ENCODE peak calls at places on chromosomes 12 and 14, in six cellular contexts. One of them, this sample, is unnamed.
A peak's percentile ranks its signal among the peaks of the same experiment; 100 is the strongest.

GRCh38 chr14:66514206-66514605 is 6.3 kb downstream of the GPHN start:
- DNase-seq in brain microvascular endothelial cell: no peak
- DNase-seq in effector CD8-positive, alpha-beta T cell: no peak
- DNase-seq in NAMALWA: no peak
- DNase-seq in activated gamma-delta T cell treated with Interleukin-2 at 50 U/mL for 16 hours: no peak
- DNase-seq in NCI-H187 treated with DMSO at 0.1 percent for 48 hours: no peak
- DNase-seq in this sample: no peak

GRCh38 chr14:79265366-79265765 is 945.9 kb downstream of the DIO2 start:
- DNase-seq in NCI-H187 treated with DMSO at 0.1 percent for 48 hours: no peak
- DNase-seq in activated gamma-delta T cell treated with Interleukin-2 at 50 U/mL for 16 hours: no peak
- DNase-seq in NAMALWA: no peak
- DNase-seq in effector CD8-positive, alpha-beta T cell: no peak
- DNase-seq in brain microvascular endothelial cell: peak; percentile 19
- DNase-seq in this sample: no peak

GRCh38 chr12:14841761-14842160 is 1.6 kb downstream of the ART4 start:
- DNase-seq in NAMALWA: no peak
- DNase-seq in NCI-H187 treated with DMSO at 0.1 percent for 48 hours: no peak
- DNase-seq in activated gamma-delta T cell treated with Interleukin-2 at 50 U/mL for 16 hours: no peak
- DNase-seq in effector CD8-positive, alpha-beta T cell: no peak
- DNase-seq in brain microvascular endothelial cell: peak; percentile 62
- DNase-seq in this sample: no peak

GRCh38 chr12:131620520-131620919 is 90.4 kb upstream of the SFSWAP start:
- DNase-seq in NCI-H187 treated with DMSO at 0.1 percent for 48 hours: no peak
- DNase-seq in effector CD8-positive, alpha-beta T cell: no peak
- DNase-seq in NAMALWA: peak; percentile 38
- DNase-seq in activated gamma-delta T cell treated with Interleukin-2 at 50 U/mL for 16 hours: no peak
- DNase-seq in brain microvascular endothelial cell: no peak
- DNase-seq in this sample: no peak

GRCh38 chr12:92987362-92987761 is 58.3 kb upstream of the EEA1 start:
- DNase-seq in brain microvascular endothelial cell: peak; percentile 56
- DNase-seq in NCI-H187 treated with DMSO at 0.1 percent for 48 hours: peak; percentile 35
- DNase-seq in effector CD8-positive, alpha-beta T cell: no peak
- DNase-seq in activated gamma-delta T cell treated with Interleukin-2 at 50 U/mL for 16 hours: peak; percentile 5
- DNase-seq in NAMALWA: peak; percentile 88
- DNase-seq in this sample: peak; percentile 69

GRCh38 chr14:72291908-72292688 is 359.9 kb downstream of the RGS6 start:
- DNase-seq in NAMALWA: peak; percentile 39
- DNase-seq in brain microvascular endothelial cell: peak; percentile 52
- DNase-seq in activated gamma-delta T cell treated with Interleukin-2 at 50 U/mL for 16 hours: no peak
- DNase-seq in effector CD8-positive, alpha-beta T cell: no peak
- DNase-seq in NCI-H187 treated with DMSO at 0.1 percent for 48 hours: no peak
- DNase-seq in this sample: peak; percentile 44

GRCh38 chr12:69502342-69503081 is 32.3 kb downstream of the FRS2 start:
- DNase-seq in NAMALWA: no peak
- DNase-seq in activated gamma-delta T cell treated with Interleukin-2 at 50 U/mL for 16 hours: no peak
- DNase-seq in brain microvascular endothelial cell: no peak
- DNase-seq in NCI-H187 treated with DMSO at 0.1 percent for 48 hours: no peak
- DNase-seq in effector CD8-positive, alpha-beta T cell: no peak
- DNase-seq in this sample: no peak

GRCh38 chr12:109804820-109805761 is 28.1 kb downstream of the TRPV4 start:
- DNase-seq in brain microvascular endothelial cell: peak; percentile 22
- DNase-seq in effector CD8-positive, alpha-beta T cell: peak; percentile 58
- DNase-seq in activated gamma-delta T cell treated with Interleukin-2 at 50 U/mL for 16 hours: peak; percentile 70
- DNase-seq in NAMALWA: peak; percentile 65
- DNase-seq in NCI-H187 treated with DMSO at 0.1 percent for 48 hours: no peak
- DNase-seq in this sample: peak; percentile 65

GRCh38 chr12:90027041-90027440 is 318.4 kb upstream of the ATP2B1 start:
- DNase-seq in NCI-H187 treated with DMSO at 0.1 percent for 48 hours: no peak
- DNase-seq in brain microvascular endothelial cell: no peak
- DNase-seq in effector CD8-positive, alpha-beta T cell: no peak
- DNase-seq in NAMALWA: no peak
- DNase-seq in activated gamma-delta T cell treated with Interleukin-2 at 50 U/mL for 16 hours: no peak
- DNase-seq in this sample: no peak

GRCh38 chr14:93100570-93100969 is 15.2 kb downstream of the ITPK1 start:
- DNase-seq in NAMALWA: no peak
- DNase-seq in effector CD8-positive, alpha-beta T cell: no peak
- DNase-seq in NCI-H187 treated with DMSO at 0.1 percent for 48 hours: no peak
- DNase-seq in activated gamma-delta T cell treated with Interleukin-2 at 50 U/mL for 16 hours: no peak
- DNase-seq in brain microvascular endothelial cell: no peak
- DNase-seq in this sample: no peak

GRCh38 chr14:24441904-24442239 is 704 bp downstream of the SDR39U1 start:
- DNase-seq in NAMALWA: no peak
- DNase-seq in effector CD8-positive, alpha-beta T cell: no peak
- DNase-seq in brain microvascular endothelial cell: no peak
- DNase-seq in activated gamma-delta T cell treated with Interleukin-2 at 50 U/mL for 16 hours: no peak
- DNase-seq in NCI-H187 treated with DMSO at 0.1 percent for 48 hours: no peak
- DNase-seq in this sample: no peak

GRCh38 chr12:53298154-53298553 is 1.3 kb upstream of the MYG1 start:
- DNase-seq in effector CD8-positive, alpha-beta T cell: no peak
- DNase-seq in NCI-H187 treated with DMSO at 0.1 percent for 48 hours: no peak
- DNase-seq in NAMALWA: no peak
- DNase-seq in brain microvascular endothelial cell: peak; percentile 69
- DNase-seq in activated gamma-delta T cell treated with Interleukin-2 at 50 U/mL for 16 hours: no peak
- DNase-seq in this sample: no peak

GRCh38 chr14:69050235-69051184 is 71.4 kb upstream of the ACTN1 start:
- DNase-seq in brain microvascular endothelial cell: no peak
- DNase-seq in NAMALWA: no peak
- DNase-seq in NCI-H187 treated with DMSO at 0.1 percent for 48 hours: no peak
- DNase-seq in activated gamma-delta T cell treated with Interleukin-2 at 50 U/mL for 16 hours: no peak
- DNase-seq in effector CD8-positive, alpha-beta T cell: no peak
- DNase-seq in this sample: no peak

GRCh38 chr14:22099942-22100763 is 426.5 kb upstream of the OR4E1 start:
- DNase-seq in effector CD8-positive, alpha-beta T cell: peak; percentile 15
- DNase-seq in NCI-H187 treated with DMSO at 0.1 percent for 48 hours: no peak
- DNase-seq in brain microvascular endothelial cell: peak; percentile 74
- DNase-seq in activated gamma-delta T cell treated with Interleukin-2 at 50 U/mL for 16 hours: peak; percentile 56
- DNase-seq in NAMALWA: peak; percentile 78
- DNase-seq in this sample: peak; percentile 51

GRCh38 chr12:6547987-6548386 is 7.9 kb downstream of the IFFO1 start:
- DNase-seq in brain microvascular endothelial cell: peak; percentile 78
- DNase-seq in activated gamma-delta T cell treated with Interleukin-2 at 50 U/mL for 16 hours: no peak
- DNase-seq in effector CD8-positive, alpha-beta T cell: no peak
- DNase-seq in NAMALWA: no peak
- DNase-seq in NCI-H187 treated with DMSO at 0.1 percent for 48 hours: no peak
- DNase-seq in this sample: no peak

GRCh38 chr14:70009961-70010360 is 130.7 kb downstream of the SMOC1 start:
- DNase-seq in NAMALWA: no peak
- DNase-seq in brain microvascular endothelial cell: no peak
- DNase-seq in NCI-H187 treated with DMSO at 0.1 percent for 48 hours: no peak
- DNase-seq in effector CD8-positive, alpha-beta T cell: no peak
- DNase-seq in activated gamma-delta T cell treated with Interleukin-2 at 50 U/mL for 16 hours: no peak
- DNase-seq in this sample: no peak

GRCh38 chr12:110171186-110171538 is 47.0 kb downstream of the IFT81 start:
- DNase-seq in effector CD8-positive, alpha-beta T cell: no peak
- DNase-seq in activated gamma-delta T cell treated with Interleukin-2 at 50 U/mL for 16 hours: no peak
- DNase-seq in NAMALWA: no peak
- DNase-seq in brain microvascular endothelial cell: no peak
- DNase-seq in NCI-H187 treated with DMSO at 0.1 percent for 48 hours: no peak
- DNase-seq in this sample: no peak

GRCh38 chr12:92393504-92393903 is 247.9 kb upstream of the BTG1 start:
- DNase-seq in NCI-H187 treated with DMSO at 0.1 percent for 48 hours: no peak
- DNase-seq in activated gamma-delta T cell treated with Interleukin-2 at 50 U/mL for 16 hours: no peak
- DNase-seq in effector CD8-positive, alpha-beta T cell: no peak
- DNase-seq in NAMALWA: no peak
- DNase-seq in brain microvascular endothelial cell: no peak
- DNase-seq in this sample: no peak

GRCh38 chr12:54232790-54233189 is 44.0 kb upstream of the SMUG1 start:
- DNase-seq in effector CD8-positive, alpha-beta T cell: no peak
- DNase-seq in NCI-H187 treated with DMSO at 0.1 percent for 48 hours: no peak
- DNase-seq in activated gamma-delta T cell treated with Interleukin-2 at 50 U/mL for 16 hours: no peak
- DNase-seq in NAMALWA: no peak
- DNase-seq in brain microvascular endothelial cell: peak; percentile 35
- DNase-seq in this sample: no peak

GRCh38 chr14:74912111-74912510 is 10.9 kb downstream of the RPS6KL1 start:
- DNase-seq in brain microvascular endothelial cell: no peak
- DNase-seq in activated gamma-delta T cell treated with Interleukin-2 at 50 U/mL for 16 hours: no peak
- DNase-seq in NCI-H187 treated with DMSO at 0.1 percent for 48 hours: no peak
- DNase-seq in NAMALWA: no peak
- DNase-seq in effector CD8-positive, alpha-beta T cell: no peak
- DNase-seq in this sample: no peak

GRCh38 chr14:80942158-80942738 is 710 bp upstream of the CEP128 start:
- DNase-seq in brain microvascular endothelial cell: no peak
- DNase-seq in activated gamma-delta T cell treated with Interleukin-2 at 50 U/mL for 16 hours: no peak
- DNase-seq in NAMALWA: peak; percentile 60
- DNase-seq in NCI-H187 treated with DMSO at 0.1 percent for 48 hours: no peak
- DNase-seq in effector CD8-positive, alpha-beta T cell: no peak
- DNase-seq in this sample: no peak

GRCh38 chr14:52012635-52013034 is 23.3 kb downstream of the RTRAF start:
- DNase-seq in activated gamma-delta T cell treated with Interleukin-2 at 50 U/mL for 16 hours: no peak
- DNase-seq in NCI-H187 treated with DMSO at 0.1 percent for 48 hours: no peak
- DNase-seq in brain microvascular endothelial cell: no peak
- DNase-seq in effector CD8-positive, alpha-beta T cell: no peak
- DNase-seq in NAMALWA: no peak
- DNase-seq in this sample: no peak

GRCh38 chr12:90058721-90059120 is 350.1 kb upstream of the ATP2B1 start:
- DNase-seq in NCI-H187 treated with DMSO at 0.1 percent for 48 hours: no peak
- DNase-seq in effector CD8-positive, alpha-beta T cell: no peak
- DNase-seq in activated gamma-delta T cell treated with Interleukin-2 at 50 U/mL for 16 hours: no peak
- DNase-seq in NAMALWA: no peak
- DNase-seq in brain microvascular endothelial cell: peak; percentile 65
- DNase-seq in this sample: no peak

GRCh38 chr12:3520168-3520567 is 29.2 kb downstream of the PRMT8 start:
- DNase-seq in NCI-H187 treated with DMSO at 0.1 percent for 48 hours: no peak
- DNase-seq in brain microvascular endothelial cell: no peak
- DNase-seq in NAMALWA: no peak
- DNase-seq in activated gamma-delta T cell treated with Interleukin-2 at 50 U/mL for 16 hours: no peak
- DNase-seq in effector CD8-positive, alpha-beta T cell: no peak
- DNase-seq in this sample: peak; percentile 52

GRCh38 chr14:80215756-80216581 is 4.7 kb upstream of the DIO2 start:
- DNase-seq in NAMALWA: no peak
- DNase-seq in activated gamma-delta T cell treated with Interleukin-2 at 50 U/mL for 16 hours: no peak
- DNase-seq in effector CD8-positive, alpha-beta T cell: no peak
- DNase-seq in brain microvascular endothelial cell: peak; percentile 2
- DNase-seq in NCI-H187 treated with DMSO at 0.1 percent for 48 hours: peak; percentile 74
- DNase-seq in this sample: no peak

GRCh38 chr14:93262446-93262845 is 55.4 kb downstream of the UBR7 start:
- DNase-seq in effector CD8-positive, alpha-beta T cell: no peak
- DNase-seq in NCI-H187 treated with DMSO at 0.1 percent for 48 hours: no peak
- DNase-seq in brain microvascular endothelial cell: no peak
- DNase-seq in NAMALWA: no peak
- DNase-seq in activated gamma-delta T cell treated with Interleukin-2 at 50 U/mL for 16 hours: no peak
- DNase-seq in this sample: no peak

GRCh38 chr12:14417717-14418116 is 52.2 kb downstream of the ATF7IP start:
- DNase-seq in brain microvascular endothelial cell: peak; percentile 96
- DNase-seq in effector CD8-positive, alpha-beta T cell: peak; percentile 63
- DNase-seq in NCI-H187 treated with DMSO at 0.1 percent for 48 hours: no peak
- DNase-seq in NAMALWA: peak; percentile 74
- DNase-seq in activated gamma-delta T cell treated with Interleukin-2 at 50 U/mL for 16 hours: peak; percentile 59
- DNase-seq in this sample: peak; percentile 23

GRCh38 chr14:95811813-95812212 is 64.8 kb upstream of the TUNAR start:
- DNase-seq in NCI-H187 treated with DMSO at 0.1 percent for 48 hours: no peak
- DNase-seq in activated gamma-delta T cell treated with Interleukin-2 at 50 U/mL for 16 hours: no peak
- DNase-seq in effector CD8-positive, alpha-beta T cell: no peak
- DNase-seq in brain microvascular endothelial cell: no peak
- DNase-seq in NAMALWA: no peak
- DNase-seq in this sample: no peak

GRCh38 chr12:21751517-21751916 is 23.0 kb downstream of the KCNJ8 start:
- DNase-seq in NCI-H187 treated with DMSO at 0.1 percent for 48 hours: no peak
- DNase-seq in activated gamma-delta T cell treated with Interleukin-2 at 50 U/mL for 16 hours: no peak
- DNase-seq in effector CD8-positive, alpha-beta T cell: no peak
- DNase-seq in NAMALWA: no peak
- DNase-seq in brain microvascular endothelial cell: peak; percentile 79
- DNase-seq in this sample: no peak

GRCh38 chr12:3496964-3497363 is 6.0 kb downstream of the PRMT8 start:
- DNase-seq in NCI-H187 treated with DMSO at 0.1 percent for 48 hours: peak; percentile 11
- DNase-seq in activated gamma-delta T cell treated with Interleukin-2 at 50 U/mL for 16 hours: no peak
- DNase-seq in effector CD8-positive, alpha-beta T cell: no peak
- DNase-seq in brain microvascular endothelial cell: no peak
- DNase-seq in NAMALWA: peak; percentile 62
- DNase-seq in this sample: peak; percentile 49

GRCh38 chr12:76558684-76559276 is 791 bp downstream of the OSBPL8 start:
- DNase-seq in NCI-H187 treated with DMSO at 0.1 percent for 48 hours: peak; percentile 14
- DNase-seq in activated gamma-delta T cell treated with Interleukin-2 at 50 U/mL for 16 hours: peak; percentile 80
- DNase-seq in brain microvascular endothelial cell: no peak
- DNase-seq in effector CD8-positive, alpha-beta T cell: peak; percentile 76
- DNase-seq in NAMALWA: peak; percentile 82
- DNase-seq in this sample: peak; percentile 66

GRCh38 chr14:23610090-23610814 is 25.9 kb upstream of the DHRS2 start:
- DNase-seq in brain microvascular endothelial cell: no peak
- DNase-seq in activated gamma-delta T cell treated with Interleukin-2 at 50 U/mL for 16 hours: peak; percentile 9
- DNase-seq in effector CD8-positive, alpha-beta T cell: no peak
- DNase-seq in NCI-H187 treated with DMSO at 0.1 percent for 48 hours: no peak
- DNase-seq in NAMALWA: no peak
- DNase-seq in this sample: no peak

GRCh38 chr12:111807232-111807631 is 34.8 kb upstream of the MAPKAPK5 start:
- DNase-seq in activated gamma-delta T cell treated with Interleukin-2 at 50 U/mL for 16 hours: no peak
- DNase-seq in NCI-H187 treated with DMSO at 0.1 percent for 48 hours: no peak
- DNase-seq in NAMALWA: no peak
- DNase-seq in brain microvascular endothelial cell: no peak
- DNase-seq in effector CD8-positive, alpha-beta T cell: no peak
- DNase-seq in this sample: no peak

GRCh38 chr12:76530531-76530930 is 29.0 kb downstream of the OSBPL8 start:
- DNase-seq in NAMALWA: no peak
- DNase-seq in effector CD8-positive, alpha-beta T cell: no peak
- DNase-seq in brain microvascular endothelial cell: no peak
- DNase-seq in activated gamma-delta T cell treated with Interleukin-2 at 50 U/mL for 16 hours: no peak
- DNase-seq in NCI-H187 treated with DMSO at 0.1 percent for 48 hours: no peak
- DNase-seq in this sample: no peak

GRCh38 chr12:770474-770873 is 18.1 kb downstream of the WNK1 start:
- DNase-seq in NCI-H187 treated with DMSO at 0.1 percent for 48 hours: no peak
- DNase-seq in effector CD8-positive, alpha-beta T cell: no peak
- DNase-seq in brain microvascular endothelial cell: no peak
- DNase-seq in activated gamma-delta T cell treated with Interleukin-2 at 50 U/mL for 16 hours: no peak
- DNase-seq in NAMALWA: no peak
- DNase-seq in this sample: no peak

GRCh38 chr12:93968928-93969327 is 179.4 kb upstream of the PLXNC1 start:
- DNase-seq in NAMALWA: no peak
- DNase-seq in NCI-H187 treated with DMSO at 0.1 percent for 48 hours: no peak
- DNase-seq in brain microvascular endothelial cell: no peak
- DNase-seq in activated gamma-delta T cell treated with Interleukin-2 at 50 U/mL for 16 hours: no peak
- DNase-seq in effector CD8-positive, alpha-beta T cell: no peak
- DNase-seq in this sample: no peak

GRCh38 chr14:48323655-48324054 is 648.2 kb upstream of the MDGA2 start:
- DNase-seq in NCI-H187 treated with DMSO at 0.1 percent for 48 hours: no peak
- DNase-seq in activated gamma-delta T cell treated with Interleukin-2 at 50 U/mL for 16 hours: no peak
- DNase-seq in effector CD8-positive, alpha-beta T cell: no peak
- DNase-seq in brain microvascular endothelial cell: peak; percentile 5
- DNase-seq in NAMALWA: no peak
- DNase-seq in this sample: no peak

GRCh38 chr14:52119030-52119429 is 50.2 kb upstream of the NID2 start:
- DNase-seq in brain microvascular endothelial cell: no peak
- DNase-seq in activated gamma-delta T cell treated with Interleukin-2 at 50 U/mL for 16 hours: no peak
- DNase-seq in NAMALWA: no peak
- DNase-seq in effector CD8-positive, alpha-beta T cell: no peak
- DNase-seq in NCI-H187 treated with DMSO at 0.1 percent for 48 hours: no peak
- DNase-seq in this sample: no peak

GRCh38 chr12:56128669-56129209 is 672 bp downstream of the ESYT1 start:
- DNase-seq in brain microvascular endothelial cell: peak; percentile 20
- DNase-seq in effector CD8-positive, alpha-beta T cell: no peak
- DNase-seq in NCI-H187 treated with DMSO at 0.1 percent for 48 hours: no peak
- DNase-seq in NAMALWA: peak; percentile 36
- DNase-seq in activated gamma-delta T cell treated with Interleukin-2 at 50 U/mL for 16 hours: peak; percentile 39
- DNase-seq in this sample: no peak

GRCh38 chr14:55361190-55361589 is 50.4 kb downstream of the ATG14 start:
- DNase-seq in brain microvascular endothelial cell: no peak
- DNase-seq in NCI-H187 treated with DMSO at 0.1 percent for 48 hours: no peak
- DNase-seq in NAMALWA: no peak
- DNase-seq in activated gamma-delta T cell treated with Interleukin-2 at 50 U/mL for 16 hours: no peak
- DNase-seq in effector CD8-positive, alpha-beta T cell: no peak
- DNase-seq in this sample: no peak

This sample was measured in RPMI8226.